ENCODE peak calls at places on chromosomes 7 and 10, in four cellular contexts. U is GM12878, S is H1, K is HepG2. H is an unnamed sample. For H3K9me3, the result is how much of the 10 kb centered on the place peaks cover.

GRCh38 chr7:139720705-139721231 is 57.0 kb downstream of the HIPK2 start:
- DNase-seq in U (no peak), S (no peak), K (no peak), H (no peak)

GRCh38 chr10:113053881-113054280 is 103.8 kb downstream of the TCF7L2 start:
- DNase-seq in U (no peak), S (no peak), K (no peak), H (peak)

GRCh38 chr10:46550076-46550790 is 6.2 kb downstream of the GPRIN2 start:
- DNase-seq in U (no peak), S (peak), K (no peak), H (no peak)

GRCh38 chr7:123865517-123866117 is 20.6 kb downstream of the HYAL4 start:
- DNase-seq in U (peak), S (no peak), K (peak), H (peak)

GRCh38 chr10:288605-289200 is 153.4 kb downstream of the ZMYND11 start:
- DNase-seq in U (no peak), S (no peak), K (no peak), H (no peak)

GRCh38 chr10:67917683-67918082 is 33.2 kb downstream of the SIRT1 start:
- DNase-seq in U (no peak), S (no peak), K (no peak), H (no peak)

GRCh38 chr7:104940023-104940710 is 73.8 kb upstream of the KMT2E start:
- DNase-seq in U (no peak), S (peak), K (no peak), H (no peak)

GRCh38 chr10:82240408-82240807 is 365.4 kb downstream of the NRG3 start:
- DNase-seq in U (no peak), S (no peak), K (no peak), H (no peak)

GRCh38 chr7:113199841-113200240 is 81.5 kb upstream of the SMIM30 start:
- DNase-seq in U (no peak), S (no peak), K (no peak), H (no peak)

GRCh38 chr7:24356758-24357386 is 72.9 kb downstream of the NPY start:
- DNase-seq in U (no peak), S (no peak), K (no peak), H (no peak)

GRCh38 chr7:6071406-6071805 is 40.2 kb downstream of the ANKRD61 start:
- DNase-seq in U (peak), S (no peak), K (no peak), H (no peak)

DNA sequence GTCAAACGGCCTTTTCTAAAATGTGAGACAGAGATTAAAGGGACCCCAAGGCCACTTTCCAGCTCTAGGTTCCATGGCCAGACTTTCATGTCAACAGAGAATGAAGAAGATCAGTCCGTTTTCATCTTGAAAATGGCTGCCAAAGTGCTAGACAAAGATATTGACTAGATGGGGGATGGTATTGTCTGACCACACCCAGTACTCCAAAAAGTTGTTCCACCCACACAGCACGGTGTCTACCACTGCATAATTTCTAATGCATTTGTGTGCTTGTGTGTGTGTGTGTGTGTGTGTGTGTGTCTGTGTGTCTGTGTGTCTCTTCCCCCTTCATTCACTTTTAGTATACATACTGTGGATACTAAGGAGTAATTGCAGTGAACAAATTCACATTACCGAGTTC is 1.3 kb downstream of the COL1A2 start:
- DNase-seq in U (no peak), S (no peak), K (no peak), H (no peak)
- TF ChIP-seq YY1 in U (no peak), S (peak), K (no peak), H (no peak)

GRCh38 chr10:8289186-8289924 is 234.9 kb downstream of the GATA3 start:
- DNase-seq in U (no peak), S (no peak), K (no peak), H (peak)

GRCh38 chr10:8283986-8284385 is 229.5 kb downstream of the GATA3 start:
- DNase-seq in U (no peak), S (no peak), K (no peak), H (no peak)

GRCh38 chr10:8283166-8283905 is 228.8 kb downstream of the GATA3 start:
- DNase-seq in U (no peak), S (no peak), K (no peak), H (no peak)

DNA sequence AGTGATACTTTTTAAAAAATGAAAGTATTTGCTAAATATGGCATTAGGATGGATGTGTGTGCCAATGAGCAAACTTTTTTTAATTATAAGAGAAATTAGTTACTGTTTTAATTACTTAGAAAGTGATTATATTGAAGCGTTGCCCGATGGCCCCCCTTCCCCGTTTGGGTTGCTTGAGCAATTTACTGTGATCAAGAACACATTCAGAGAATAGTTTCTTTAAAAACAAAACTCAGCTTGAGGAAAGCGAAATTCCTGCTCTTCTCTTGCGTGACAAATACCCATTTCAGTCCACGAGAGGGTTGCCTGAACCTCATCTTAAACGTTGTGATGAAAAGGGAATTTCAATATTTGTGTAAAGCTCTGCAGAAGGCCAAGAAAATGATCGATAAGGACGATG is 234.1 kb downstream of the GATA3 start:
- DNase-seq in U (no peak), S (no peak), K (no peak), H (no peak)
- H3K9me3 ChIP-seq in U (under half), S (under half), K (under half), H (under half)

DNA sequence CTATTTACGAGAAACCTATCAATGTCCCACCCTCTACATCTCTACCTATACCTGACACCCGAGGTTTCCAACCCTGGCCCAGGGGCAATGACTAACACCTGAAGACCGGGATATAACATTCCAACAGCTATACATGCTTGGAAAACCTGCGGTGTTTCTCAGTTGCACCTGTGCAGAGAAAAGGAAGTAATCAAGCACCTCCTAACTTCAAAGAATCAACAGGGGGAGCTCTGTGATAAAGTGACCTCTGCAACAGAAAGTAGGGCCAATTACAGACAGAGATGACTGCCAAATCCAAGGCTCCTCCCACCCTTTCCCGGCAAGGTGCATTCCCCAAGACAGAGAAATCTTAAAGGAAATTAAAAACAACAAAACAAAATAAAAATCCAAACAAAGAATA is 41.3 kb downstream of the CCDC6 start:
- DNase-seq in U (no peak), S (no peak), K (peak), H (no peak)
- TF ChIP-seq YY1 in U (peak), S (no peak), K (no peak), H (no peak)

GRCh38 chr7:56474271-56474670 is 358.1 kb upstream of the NUPR2 start:
- DNase-seq in U (no peak), S (no peak), K (no peak), H (no peak)
- H3K9me3 ChIP-seq in U (under half), S (half or more), K (half or more), H (half or more)

GRCh38 chr10:34628174-34628802 is 186.8 kb downstream of the PARD3 start:
- DNase-seq in U (no peak), S (no peak), K (peak), H (no peak)
- TF ChIP-seq YY1 in U (no peak), S (no peak), K (no peak), H (no peak)

GRCh38 chr7:56493196-56493595 is 377.0 kb upstream of the NUPR2 start:
- DNase-seq in U (no peak), S (no peak), K (no peak), H (no peak)
- H3K9me3 ChIP-seq in U (under half), S (half or more), K (half or more), H (under half)

DNA sequence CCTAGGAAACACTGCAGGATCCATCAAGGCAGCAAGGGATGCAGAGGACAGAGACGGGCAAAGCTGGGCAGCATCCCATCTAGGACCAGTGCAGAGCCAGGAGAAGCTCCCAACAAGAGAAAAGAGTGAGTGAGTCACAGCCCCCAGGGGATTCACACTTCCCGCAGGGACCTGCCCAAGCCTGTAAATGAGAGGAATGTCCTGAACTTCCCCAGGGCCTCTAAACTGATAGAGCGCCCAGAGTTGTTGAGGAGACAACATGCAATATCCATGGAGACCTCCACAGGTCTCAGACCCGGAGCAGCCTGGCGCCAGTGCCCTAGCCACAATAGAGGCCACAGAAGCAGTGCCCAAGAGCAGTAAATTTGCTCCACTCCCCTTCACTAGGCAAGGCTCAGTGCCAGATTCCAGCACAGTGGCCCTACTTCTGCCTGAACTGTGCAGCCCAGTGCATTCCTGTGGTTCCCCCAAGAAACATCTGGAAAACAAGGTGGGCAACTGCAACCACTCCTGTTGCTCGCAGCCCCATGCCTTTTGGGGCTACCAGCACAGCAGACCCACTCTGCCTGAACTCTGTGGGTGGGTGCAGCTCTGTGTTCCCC is 567.5 kb downstream of the POM121L12 start:
- DNase-seq in U (no peak), S (no peak), K (no peak), H (peak)
- TF ChIP-seq YY1 in U (no peak), S (no peak), K (no peak), H (no peak)

GRCh38 chr7:98100088-98100487 is 6.6 kb upstream of the LMTK2 start:
- DNase-seq in U (no peak), S (no peak), K (no peak), H (no peak)
- H3K9me3 ChIP-seq in U (under half), S (under half), K (under half), H (under half)